ENCODE peak calls at places on chromosomes 11 and 22, in ten cellular contexts. L, Z, H, A, T, B, Y, W, G and P are unnamed samples.
A peak's percentile ranks its signal among the peaks of the same experiment; 100 is the strongest.

GRCh38 chr22:30497466-30498150 is 7.9 kb downstream of the SEC14L4 start:
- DNase-seq in L (no peak), Z (no peak), H (no peak), A (no peak), T (no peak), B (no peak), Y (no peak), W (no peak), G (no peak), P (no peak)

GRCh38 chr11:65355776-65356393 is 1.3 kb downstream of the TIGD3 start:
- DNase-seq in L (no peak), Z (no peak), H (peak; percentile 42), A (no peak), T (no peak), B (peak; percentile 43), Y (peak; percentile 18), W (no peak), G (no peak), P (peak; percentile 91)

GRCh38 chr11:125929445-125930075 is 16.3 kb upstream of the VSIG10L2 start:
- DNase-seq in L (no peak), Z (no peak), H (no peak), A (no peak), T (no peak), B (no peak), Y (no peak), W (no peak), G (no peak), P (peak; percentile 56)

GRCh38 chr22:19874307-19875060 is 19.8 kb upstream of the GNB1L start:
- DNase-seq in L (no peak), Z (peak; percentile 86), H (peak; percentile 12), A (peak; percentile 61), T (peak; percentile 66), B (peak; percentile 26), Y (peak; percentile 10), W (no peak), G (no peak), P (peak; percentile 89)

GRCh38 chr11:95074806-95075563 is 8.3 kb downstream of the SRSF8 start:
- DNase-seq in L (no peak), Z (peak; percentile 73), H (no peak), A (no peak), T (no peak), B (peak; percentile 75), Y (no peak), W (no peak), G (no peak), P (no peak)

GRCh38 chr22:50627452-50627913 is 469 bp downstream of the ARSA start:
- DNase-seq in L (peak; percentile 41), Z (no peak), H (peak; percentile 48), A (no peak), T (no peak), B (peak; percentile 48), Y (peak; percentile 53), W (no peak), G (no peak), P (no peak)

GRCh38 chr11:132234878-132235277 is 864.5 kb downstream of the NTM start:
- DNase-seq in L (no peak), Z (no peak), H (no peak), A (no peak), T (no peak), B (no peak), Y (no peak), W (no peak), G (no peak), P (no peak)

GRCh38 chr11:95705485-95706124 is 84.0 kb downstream of the FAM76B start:
- DNase-seq in L (peak; percentile 84), Z (peak; percentile 88), H (peak; percentile 87), A (peak; percentile 79), T (peak; percentile 83), B (peak; percentile 89), Y (peak; percentile 85), W (peak; percentile 68), G (peak; percentile 75), P (no peak)

GRCh38 chr11:77071077-77071476 is 4.3 kb downstream of the CAPN5 start:
- DNase-seq in L (no peak), Z (no peak), H (no peak), A (no peak), T (peak; percentile 64), B (no peak), Y (no peak), W (no peak), G (no peak), P (peak; percentile 71)

GRCh38 chr11:126354631-126355323 is 709 bp upstream of the ST3GAL4 start:
- DNase-seq in L (no peak), Z (no peak), H (no peak), A (no peak), T (no peak), B (no peak), Y (no peak), W (no peak), G (no peak), P (peak; percentile 58)

GRCh38 chr22:22195265-22196017 is 49.1 kb upstream of the VPREB1 start:
- DNase-seq in L (peak; percentile 70), Z (peak; percentile 72), H (peak; percentile 96), A (peak; percentile 80), T (no peak), B (peak; percentile 25), Y (peak; percentile 89), W (no peak), G (peak; percentile 94), P (no peak)

GRCh38 chr22:31839986-31840385 is 86.2 kb downstream of the DEPDC5 start:
- DNase-seq in L (no peak), Z (no peak), H (no peak), A (no peak), T (no peak), B (no peak), Y (no peak), W (no peak), G (no peak), P (no peak)

GRCh38 chr11:111748035-111748804 is 18.0 kb downstream of the PPP2R1B start:
- DNase-seq in L (no peak), Z (no peak), H (no peak), A (no peak), T (no peak), B (no peak), Y (no peak), W (no peak), G (no peak), P (no peak)

GRCh38 chr22:45424241-45424731 is 10.8 kb downstream of the RIBC2 start:
- DNase-seq in L (no peak), Z (peak; percentile 30), H (no peak), A (no peak), T (peak; percentile 65), B (no peak), Y (no peak), W (no peak), G (no peak), P (no peak)

GRCh38 chr11:46017341-46017740 is 94.9 kb downstream of the LARGE2 start:
- DNase-seq in L (no peak), Z (no peak), H (no peak), A (no peak), T (no peak), B (no peak), Y (no peak), W (no peak), G (no peak), P (no peak)

GRCh38 chr11:71913716-71914115 is 14.7 kb downstream of the XNDC1N start:
- DNase-seq in L (no peak), Z (no peak), H (no peak), A (no peak), T (no peak), B (no peak), Y (no peak), W (no peak), G (no peak), P (no peak)

GRCh38 chr11:55949330-55949729 is 13.1 kb upstream of the OR5I1 start:
- DNase-seq in L (no peak), Z (no peak), H (no peak), A (no peak), T (no peak), B (no peak), Y (no peak), W (no peak), G (no peak), P (no peak)

DNA sequence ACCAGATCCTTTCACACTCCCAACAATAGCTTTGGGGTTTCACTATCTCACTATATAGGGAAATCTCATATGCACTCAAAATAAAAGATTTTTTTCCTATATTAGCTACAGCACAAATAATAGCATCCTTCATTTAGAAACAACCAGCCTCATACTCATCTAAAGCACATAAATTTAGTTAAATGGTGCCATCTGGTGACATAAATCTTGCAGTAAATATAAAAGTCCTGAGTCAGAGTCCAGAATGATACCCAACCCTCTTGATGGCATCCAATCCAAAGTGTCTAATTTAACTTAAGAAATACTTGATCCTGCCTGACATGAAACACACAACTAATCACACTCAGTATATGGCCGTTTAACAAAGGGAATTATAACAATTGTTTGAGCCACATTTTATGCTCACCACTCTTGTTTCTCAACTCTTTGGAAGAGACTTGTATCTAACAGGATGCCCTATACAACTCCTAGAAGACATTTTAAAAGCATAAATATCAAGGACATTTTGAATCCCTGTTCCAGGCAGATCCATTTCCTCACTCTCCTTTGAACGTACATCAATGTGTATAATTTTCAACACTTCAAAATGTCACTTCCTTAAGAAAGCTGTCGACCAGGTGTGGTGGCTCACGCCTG is 36.2 kb downstream of the DLG2 start:
- DNase-seq in L (no peak), Z (no peak), H (no peak), A (no peak), T (no peak), B (no peak), Y (no peak), W (no peak), G (no peak), P (no peak)
- TF ChIP-seq CTCF in L (peak; percentile 66), Z (no peak), H (no peak), A (no peak), T (peak; percentile 67), B (peak; percentile 25), Y (no peak), W (no peak), G (peak; percentile 45), P (peak; percentile 78)

GRCh38 chr11:63670738-63671321 is 346 bp downstream of the ATL3 start:
- DNase-seq in L (no peak), Z (peak; percentile 61), H (peak; percentile 48), A (no peak), T (no peak), B (peak; percentile 66), Y (no peak), W (no peak), G (no peak), P (no peak)
- TF ChIP-seq CTCF in L (no peak), Z (peak; percentile 28), H (no peak), A (no peak), T (peak; percentile 24), B (peak; percentile 55), Y (no peak), W (no peak), G (peak; percentile 22), P (peak; percentile 75)

GRCh38 chr11:12868315-12869073 is 140.6 kb upstream of the RASSF10 start:
- DNase-seq in L (no peak), Z (no peak), H (no peak), A (no peak), T (no peak), B (no peak), Y (no peak), W (no peak), G (no peak), P (no peak)
- TF ChIP-seq CTCF in L (no peak), Z (no peak), H (no peak), A (no peak), T (peak; percentile 40), B (no peak), Y (no peak), W (peak; percentile 20), G (peak; percentile 15), P (peak; percentile 72)

DNA sequence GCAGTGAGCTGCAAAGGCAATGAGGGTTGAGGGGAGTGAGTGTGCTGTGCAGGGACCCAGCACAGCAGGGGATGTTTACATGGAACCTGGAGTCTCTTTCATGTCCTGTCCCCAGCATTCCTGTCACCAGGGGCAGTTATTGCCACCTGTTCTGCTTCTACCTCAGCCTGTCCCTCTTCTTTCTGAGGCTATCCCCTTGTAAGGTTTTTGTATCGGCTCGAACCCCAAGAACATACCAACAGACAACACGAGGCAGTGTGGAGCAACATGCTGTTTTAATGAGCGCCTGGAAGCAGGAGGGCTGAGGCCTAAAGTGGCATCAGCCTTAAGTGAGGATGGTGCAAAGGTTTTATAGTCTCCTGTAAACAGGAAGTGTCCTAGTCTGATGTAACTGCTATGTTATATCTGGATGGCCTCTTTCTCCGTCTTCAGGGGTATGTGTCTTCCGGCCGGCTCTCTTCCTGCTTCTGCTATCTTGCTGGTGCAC is 3.9 kb downstream of the SCGB2A2 start:
- DNase-seq in L (no peak), Z (no peak), H (no peak), A (no peak), T (no peak), B (no peak), Y (no peak), W (no peak), G (no peak), P (no peak)
- TF ChIP-seq CTCF in L (no peak), Z (no peak), H (no peak), A (no peak), T (no peak), B (no peak), Y (no peak), W (no peak), G (no peak), P (no peak)